ENCODE peak calls at places on chromosomes 4 and X, in seven cellular contexts. G is H4; I is NCI-H146; E is activated effector memory CD4-positive, alpha-beta T cell treated with Interleukin-2 at 50 U/mL for 16 hours; S is fibroblast of the aortic adventitia; Q is tibial nerve; T is posterior cingulate gyrus. F is an unnamed sample.

GRCh38 chrX:7486502-7486901 is 338.5 kb upstream of the PUDP start:
- DNase-seq in G (no peak), I (no peak), E (no peak), S (no peak), Q (no peak), T (no peak), F (no peak)

GRCh38 chrX:5163663-5164062 is 1065.0 kb downstream of the NLGN4X start:
- DNase-seq in G (no peak), I (no peak), E (no peak), S (no peak), Q (no peak), T (no peak), F (no peak)

GRCh38 chr4:162347492-162348213 is 183.9 kb upstream of the FSTL5 start:
- DNase-seq in G (no peak), I (no peak), E (no peak), S (no peak), Q (no peak), T (peak; percentile 15), F (no peak)

GRCh38 chr4:184762100-184762499 is 28.2 kb upstream of the CENPU start:
- DNase-seq in G (no peak), I (no peak), E (peak; percentile 10), S (no peak), Q (no peak), T (no peak), F (no peak)

GRCh38 chrX:119971184-119971583 is 27.6 kb upstream of the NKAP start:
- DNase-seq in G (no peak), I (no peak), E (no peak), S (no peak), Q (no peak), T (no peak), F (no peak)

GRCh38 chrX:28205905-28206304 is 224.7 kb upstream of the DCAF8L1 start:
- DNase-seq in G (no peak), I (no peak), E (no peak), S (no peak), Q (no peak), T (no peak), F (no peak)

GRCh38 chrX:145190801-145191389 is 56.4 kb upstream of the SPANXN1 start:
- DNase-seq in G (peak; percentile 7), I (peak; percentile 4), E (no peak), S (peak; percentile 8), Q (no peak), T (no peak), F (no peak)

GRCh38 chr4:71113294-71113693 is 119.8 kb downstream of the DCK start:
- DNase-seq in G (no peak), I (peak; percentile 7), E (no peak), S (no peak), Q (no peak), T (no peak), F (no peak)

GRCh38 chr4:52869196-52869595 is 7.1 kb downstream of the RASL11B start:
- DNase-seq in G (peak; percentile 27), I (no peak), E (no peak), S (peak; percentile 56), Q (no peak), T (peak; percentile 63), F (no peak)

GRCh38 chr4:144646523-144647094 is 653 bp downstream of the HHIP start:
- DNase-seq in G (no peak), I (peak; percentile 15), E (no peak), S (peak; percentile 35), Q (no peak), T (peak; percentile 29), F (no peak)

GRCh38 chr4:19455850-19456602 is 795.7 kb upstream of the SLIT2 start:
- DNase-seq in G (no peak), I (peak; percentile 74), E (no peak), S (no peak), Q (no peak), T (no peak), F (peak; percentile 44)

F was measured in NCI-H748 treated with DMSO at 0.1 percent for 48 hours.